ENCODE peak calls at places on chromosome 22, in seven cellular contexts. One of them, this sample, is unnamed.

GRCh38 chr22:48691431-48691851 is 1136.2 kb downstream of the BRD1 start:
- DNase-seq in AG09309: no peak
- DNase-seq in prostate gland: no peak
- DNase-seq in AG04450: no peak
- DNase-seq in stomach: no peak
- DNase-seq in AG10803: no peak
- DNase-seq in astrocyte of the spinal cord: no peak
- DNase-seq in this sample: no peak

GRCh38 chr22:48929276-48929790 is 898.3 kb downstream of the BRD1 start:
- DNase-seq in AG09309: no peak
- DNase-seq in astrocyte of the spinal cord: no peak
- DNase-seq in stomach: no peak
- DNase-seq in AG10803: no peak
- DNase-seq in AG04450: no peak
- DNase-seq in prostate gland: no peak
- DNase-seq in this sample: no peak

GRCh38 chr22:49760630-49761571 is 66.8 kb downstream of the BRD1 start:
- DNase-seq in AG04450: no peak
- DNase-seq in astrocyte of the spinal cord: no peak
- DNase-seq in AG10803: no peak
- DNase-seq in AG09309: no peak
- DNase-seq in stomach: peak; percentile 23
- DNase-seq in prostate gland: no peak
- DNase-seq in this sample: no peak

GRCh38 chr22:46450931-46451660 is 86.3 kb downstream of the CELSR1 start:
- DNase-seq in astrocyte of the spinal cord: no peak
- DNase-seq in stomach: peak; percentile 45
- DNase-seq in AG04450: no peak
- DNase-seq in prostate gland: no peak
- DNase-seq in AG09309: no peak
- DNase-seq in AG10803: no peak
- DNase-seq in this sample: no peak

GRCh38 chr22:30327864-30328345 is 1.2 kb upstream of the TBC1D10A start:
- DNase-seq in prostate gland: peak; percentile 45
- DNase-seq in stomach: no peak
- DNase-seq in AG04450: no peak
- DNase-seq in astrocyte of the spinal cord: no peak
- DNase-seq in AG09309: no peak
- DNase-seq in AG10803: no peak
- DNase-seq in this sample: no peak

GRCh38 chr22:23404689-23405365 is 175.3 kb downstream of the IGLL1 start:
- DNase-seq in prostate gland: no peak
- DNase-seq in AG10803: peak; percentile 15
- DNase-seq in astrocyte of the spinal cord: peak; percentile 41
- DNase-seq in AG09309: no peak
- DNase-seq in AG04450: peak; percentile 6
- DNase-seq in stomach: peak; percentile 42
- DNase-seq in this sample: no peak

GRCh38 chr22:19900707-19901436 is 40.7 kb upstream of the COMT start:
- DNase-seq in AG10803: no peak
- DNase-seq in prostate gland: no peak
- DNase-seq in astrocyte of the spinal cord: no peak
- DNase-seq in stomach: no peak
- DNase-seq in AG04450: no peak
- DNase-seq in AG09309: no peak
- DNase-seq in this sample: no peak

GRCh38 chr22:16801571-16801970 is 23.6 kb downstream of the XKR3 start:
- DNase-seq in AG10803: no peak
- DNase-seq in AG09309: no peak
- DNase-seq in astrocyte of the spinal cord: no peak
- DNase-seq in stomach: no peak
- DNase-seq in prostate gland: no peak
- DNase-seq in AG04450: no peak
- DNase-seq in this sample: no peak

GRCh38 chr22:18110194-18110943 is at the start of gene TUBA8:
- DNase-seq in AG10803: peak; percentile 19
- DNase-seq in AG04450: no peak
- DNase-seq in stomach: peak; percentile 75
- DNase-seq in prostate gland: peak; percentile 13
- DNase-seq in AG09309: no peak
- DNase-seq in astrocyte of the spinal cord: peak; percentile 20
- DNase-seq in this sample: no peak

GRCh38 chr22:11253000-11253511 is 4274.9 kb upstream of the OR11H1 start:
- DNase-seq in stomach: no peak
- DNase-seq in AG10803: no peak
- DNase-seq in astrocyte of the spinal cord: no peak
- DNase-seq in prostate gland: no peak
- DNase-seq in AG09309: no peak
- DNase-seq in AG04450: no peak
- DNase-seq in this sample: no peak

GRCh38 chr22:27419473-27419872 is 382.1 kb downstream of the MN1 start:
- DNase-seq in astrocyte of the spinal cord: no peak
- DNase-seq in prostate gland: no peak
- DNase-seq in AG04450: no peak
- DNase-seq in stomach: no peak
- DNase-seq in AG09309: no peak
- DNase-seq in AG10803: peak; percentile 25
- DNase-seq in this sample: no peak

GRCh38 chr22:17518379-17518778 is 44.9 kb upstream of the SLC25A18 start:
- DNase-seq in AG09309: no peak
- DNase-seq in AG10803: no peak
- DNase-seq in prostate gland: no peak
- DNase-seq in AG04450: no peak
- DNase-seq in stomach: no peak
- DNase-seq in astrocyte of the spinal cord: no peak
- DNase-seq in this sample: no peak

GRCh38 chr22:46025973-46026906 is 49.3 kb upstream of the WNT7B start:
- DNase-seq in AG09309: no peak
- DNase-seq in AG04450: no peak
- DNase-seq in AG10803: no peak
- DNase-seq in prostate gland: no peak
- DNase-seq in astrocyte of the spinal cord: no peak
- DNase-seq in stomach: no peak
- DNase-seq in this sample: no peak

GRCh38 chr22:50435701-50436115 is 39.1 kb downstream of the SBF1 start:
- DNase-seq in astrocyte of the spinal cord: no peak
- DNase-seq in AG04450: no peak
- DNase-seq in stomach: no peak
- DNase-seq in AG09309: no peak
- DNase-seq in prostate gland: no peak
- DNase-seq in AG10803: no peak
- DNase-seq in this sample: no peak

GRCh38 chr22:42397332-42398246 is 34.6 kb downstream of the NFAM1 start:
- DNase-seq in stomach: no peak
- DNase-seq in AG10803: no peak
- DNase-seq in AG04450: no peak
- DNase-seq in astrocyte of the spinal cord: no peak
- DNase-seq in AG09309: no peak
- DNase-seq in prostate gland: no peak
- DNase-seq in this sample: no peak

GRCh38 chr22:36730176-36730858 is 26.8 kb upstream of the CACNG2 start:
- DNase-seq in stomach: no peak
- DNase-seq in AG10803: no peak
- DNase-seq in astrocyte of the spinal cord: no peak
- DNase-seq in AG04450: no peak
- DNase-seq in AG09309: no peak
- DNase-seq in prostate gland: no peak
- DNase-seq in this sample: no peak

DNA sequence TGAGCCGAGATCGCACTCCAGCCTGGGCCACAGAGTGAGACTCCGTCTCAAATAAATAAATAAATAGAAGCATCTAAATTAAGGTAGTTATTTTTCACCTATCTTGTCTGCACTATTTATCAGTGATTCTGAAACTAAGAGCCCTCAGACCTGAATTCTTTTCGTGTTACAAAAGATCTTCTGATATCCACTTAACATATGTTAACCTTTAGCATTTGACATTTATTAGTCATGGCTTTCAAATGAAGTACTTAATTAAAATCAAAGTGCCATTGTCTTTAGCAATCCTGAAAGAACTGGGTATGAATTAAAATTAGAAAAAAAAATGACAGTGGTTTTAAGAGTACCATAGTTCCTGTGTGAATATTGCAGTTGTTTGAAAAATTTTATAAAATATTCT is 99.1 kb upstream of the TIMP3 start:
- DNase-seq in astrocyte of the spinal cord: no peak
- DNase-seq in stomach: no peak
- DNase-seq in AG09309: no peak
- DNase-seq in AG10803: no peak
- DNase-seq in prostate gland: no peak
- DNase-seq in AG04450: no peak
- DNase-seq in this sample: no peak
- TF ChIP-seq CTCF in astrocyte of the spinal cord: no peak
- TF ChIP-seq CTCF in stomach: no peak
- TF ChIP-seq CTCF in AG09309: no peak
- TF ChIP-seq CTCF in AG10803: no peak
- TF ChIP-seq CTCF in prostate gland: no peak
- TF ChIP-seq CTCF in AG04450: no peak
- TF ChIP-seq CTCF in this sample: no peak

GRCh38 chr22:37802310-37803194 is 5.2 kb upstream of the GCAT start:
- DNase-seq in prostate gland: no peak
- DNase-seq in AG09309: no peak
- DNase-seq in AG10803: peak; percentile 42
- DNase-seq in stomach: peak; percentile 60
- DNase-seq in astrocyte of the spinal cord: peak; percentile 41
- DNase-seq in AG04450: no peak
- DNase-seq in this sample: no peak
- TF ChIP-seq CTCF in prostate gland: no peak
- TF ChIP-seq CTCF in AG09309: no peak
- TF ChIP-seq CTCF in AG10803: no peak
- TF ChIP-seq CTCF in stomach: no peak
- TF ChIP-seq CTCF in astrocyte of the spinal cord: no peak
- TF ChIP-seq CTCF in AG04450: no peak
- TF ChIP-seq CTCF in this sample: no peak

DNA sequence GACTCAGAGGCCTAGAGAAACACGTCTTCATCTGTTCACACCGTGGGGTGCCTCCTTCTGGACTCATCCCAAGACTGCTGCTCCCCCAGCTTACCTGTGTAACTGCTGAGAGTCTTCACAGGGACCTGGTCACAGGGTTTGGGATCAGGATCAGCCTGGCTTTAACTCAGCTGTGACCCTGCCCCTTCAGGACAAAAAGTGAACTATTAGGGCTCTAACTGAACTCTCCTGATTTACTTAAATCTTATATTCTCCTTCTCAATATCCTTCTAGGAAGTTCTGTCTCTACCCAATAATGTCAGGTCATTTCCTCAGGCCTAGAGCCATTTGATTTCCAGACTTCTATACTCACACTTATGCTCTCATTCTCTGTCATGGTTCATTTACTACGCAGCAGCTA is 108.4 kb downstream of the ZNF280B start:
- DNase-seq in prostate gland: no peak
- DNase-seq in astrocyte of the spinal cord: no peak
- DNase-seq in AG09309: no peak
- DNase-seq in AG10803: no peak
- DNase-seq in stomach: no peak
- DNase-seq in AG04450: no peak
- DNase-seq in this sample: no peak
- TF ChIP-seq CTCF in prostate gland: no peak
- TF ChIP-seq CTCF in astrocyte of the spinal cord: no peak
- TF ChIP-seq CTCF in AG09309: no peak
- TF ChIP-seq CTCF in AG10803: no peak
- TF ChIP-seq CTCF in stomach: no peak
- TF ChIP-seq CTCF in AG04450: no peak
- TF ChIP-seq CTCF in this sample: no peak

DNA sequence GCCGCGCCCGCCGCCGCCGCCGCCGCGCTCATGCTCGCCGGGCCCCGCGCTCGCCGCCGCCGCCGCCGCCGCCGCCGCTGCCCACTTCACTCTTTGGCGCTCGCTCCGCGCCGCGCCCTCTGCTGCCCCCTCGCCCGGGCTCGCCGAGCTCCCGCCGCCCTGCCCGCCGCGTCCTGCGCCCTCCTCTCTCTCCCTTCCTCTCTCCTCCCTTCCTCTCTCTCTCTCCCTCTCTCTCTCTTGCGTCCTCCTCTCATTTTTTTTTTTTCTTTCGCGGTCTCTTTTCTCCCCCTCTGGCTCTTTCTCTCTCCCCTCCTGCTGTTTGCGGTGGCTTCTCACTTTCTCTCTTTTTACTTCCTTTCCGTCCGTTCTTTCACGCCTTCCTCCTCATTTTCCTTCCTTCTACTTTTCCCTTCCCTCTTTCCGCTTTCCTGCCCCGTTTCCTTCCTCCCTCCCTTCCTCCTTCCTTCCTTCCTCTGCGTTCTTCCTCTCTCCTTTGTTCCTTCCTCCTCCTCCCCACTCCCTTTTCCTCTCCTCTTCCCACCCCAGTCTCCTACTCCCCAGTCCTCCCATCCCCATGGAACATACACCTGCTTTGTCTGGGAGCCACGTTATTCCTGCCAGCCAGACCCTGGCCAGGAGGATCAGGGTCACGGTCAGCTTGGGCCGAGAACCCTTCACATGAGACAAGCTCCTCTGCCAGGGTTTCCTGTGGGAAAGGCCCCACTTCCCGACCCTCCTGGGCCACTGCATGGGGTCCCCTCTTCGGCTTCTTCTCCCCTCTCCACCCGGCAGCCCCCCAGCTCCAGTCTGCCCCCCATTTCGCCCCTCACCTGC is 19.3 kb upstream of the SHISAL1 start:
- DNase-seq in stomach: no peak
- DNase-seq in AG04450: no peak
- DNase-seq in AG10803: peak; percentile 46
- DNase-seq in AG09309: no peak
- DNase-seq in astrocyte of the spinal cord: no peak
- DNase-seq in prostate gland: no peak
- DNase-seq in this sample: no peak
- TF ChIP-seq CTCF in stomach: no peak
- TF ChIP-seq CTCF in AG04450: no peak
- TF ChIP-seq CTCF in AG10803: no peak
- TF ChIP-seq CTCF in AG09309: no peak
- TF ChIP-seq CTCF in astrocyte of the spinal cord: no peak
- TF ChIP-seq CTCF in prostate gland: no peak
- TF ChIP-seq CTCF in this sample: no peak

GRCh38 chr22:26377170-26377825 is 51.8 kb upstream of the ASPHD2 start:
- DNase-seq in prostate gland: no peak
- DNase-seq in stomach: no peak
- DNase-seq in AG10803: no peak
- DNase-seq in AG09309: no peak
- DNase-seq in astrocyte of the spinal cord: no peak
- DNase-seq in AG04450: no peak
- DNase-seq in this sample: no peak
- TF ChIP-seq CTCF in prostate gland: no peak
- TF ChIP-seq CTCF in stomach: no peak
- TF ChIP-seq CTCF in AG10803: no peak
- TF ChIP-seq CTCF in AG09309: peak; percentile 14
- TF ChIP-seq CTCF in astrocyte of the spinal cord: no peak
- TF ChIP-seq CTCF in AG04450: no peak
- TF ChIP-seq CTCF in this sample: no peak

This sample was measured in AG09319.